ENCODE peak calls at places on chromosomes 4 and X, in seven cellular contexts. P is AG04450, M is hepatocyte, F is left lung, H is BE2C, Z is heart left ventricle, U is HepG2. Y is an unnamed sample. For H3K9me3, the result is how much of the 10 kb centered on the place peaks cover.

GRCh38 chr4:6573986-6574746 is 823 bp upstream of the MAN2B2 start:
- DNase-seq in P (no peak), M (no peak), F (no peak), H (no peak), Z (no peak), U (no peak), Y (no peak)

GRCh38 chr4:74109116-74109791 is 10.3 kb upstream of the CXCL2 start:
- DNase-seq in P (peak), M (peak), F (peak), H (no peak), Z (peak), U (no peak), Y (no peak)

GRCh38 chrX:6159468-6159867 is 69.2 kb downstream of the NLGN4X start:
- DNase-seq in P (no peak), M (no peak), F (no peak), H (no peak), Z (no peak), U (no peak), Y (no peak)

GRCh38 chr4:90419124-90419711 is 292.0 kb downstream of the CCSER1 start:
- DNase-seq in P (no peak), M (peak), F (no peak), H (no peak), Z (no peak), U (peak), Y (no peak)

GRCh38 chr4:77092832-77093800 is 17.3 kb upstream of the CCNI start:
- DNase-seq in P (no peak), M (no peak), F (no peak), H (no peak), Z (no peak), U (no peak), Y (no peak)

GRCh38 chr4:183342541-183343533 is 20.6 kb upstream of the CLDN24 start:
- DNase-seq in P (no peak), M (no peak), F (no peak), H (no peak), Z (peak), U (no peak), Y (no peak)

GRCh38 chrX:81414630-81415029 is 212.7 kb downstream of the SH3BGRL start:
- DNase-seq in P (no peak), M (no peak), F (no peak), H (no peak), Z (no peak), U (no peak), Y (no peak)

GRCh38 chrX:127552571-127552970 is 499.6 kb downstream of the ACTRT1 start:
- DNase-seq in P (no peak), M (no peak), F (no peak), H (no peak), Z (no peak), U (no peak), Y (no peak)

GRCh38 chrX:111145878-111146277 is 49.9 kb downstream of the PAK3 start:
- DNase-seq in P (no peak), M (no peak), F (no peak), H (no peak), Z (no peak), U (no peak), Y (no peak)

GRCh38 chr4:256492-256891 is 48.8 kb downstream of the ZNF732 start:
- DNase-seq in P (no peak), M (no peak), F (no peak), H (no peak), Z (no peak), U (no peak), Y (no peak)
- H3K9me3 ChIP-seq in P (under half), M (under half), F (half or more), H (under half), Z (under half), U (half or more), Y (under half)

DNA sequence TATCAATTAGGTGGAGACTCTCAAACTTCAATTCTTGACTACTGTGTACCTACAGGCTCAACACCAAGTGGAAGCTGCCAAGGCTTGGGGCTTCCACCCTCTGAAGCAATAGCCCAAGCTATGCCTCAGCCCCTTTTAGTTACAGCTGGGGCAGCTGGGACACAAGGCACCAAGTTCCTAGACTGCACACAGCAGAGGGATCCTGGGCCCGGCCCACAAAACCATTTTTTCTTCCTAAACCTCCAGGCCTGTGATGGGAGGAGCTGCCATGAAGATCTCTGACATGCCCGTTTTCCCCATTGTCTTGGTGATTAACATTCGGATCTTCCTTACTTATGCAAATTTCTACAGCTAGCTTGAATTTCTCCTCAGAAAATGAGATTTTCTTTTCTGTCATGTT is 3.4 kb upstream of the UGDH start:
- DNase-seq in P (no peak), M (no peak), F (no peak), H (no peak), Z (no peak), U (no peak), Y (no peak)
- H3K9me3 ChIP-seq in P (under half), M (under half), F (under half), H (under half), Z (under half), U (under half), Y (under half)

GRCh38 chrX:39667746-39668507 is 429.8 kb downstream of the BCOR start:
- DNase-seq in P (no peak), M (no peak), F (no peak), H (peak), Z (no peak), U (no peak), Y (no peak)
- H3K9me3 ChIP-seq in P (under half), M (under half), F (under half), H (under half), Z (under half), U (under half), Y (under half)

GRCh38 chr4:48762408-48762807 is 17.7 kb downstream of the FRYL start:
- DNase-seq in P (no peak), M (no peak), F (no peak), H (no peak), Z (no peak), U (no peak), Y (no peak)
- H3K9me3 ChIP-seq in P (under half), M (under half), F (under half), H (under half), Z (under half), U (under half), Y (under half)